ENCODE peak calls at places on chromosome 6, in six cellular contexts. I, S, L, Q, T and J are unnamed samples.

GRCh38 chr6:108341312-108341711 is 46.5 kb downstream of the AFG1L start:
- DNase-seq in S (no peak), Q (no peak), T (no peak), I (no peak), L (no peak), J (no peak)

GRCh38 chr6:125529061-125529460 is 220.4 kb upstream of the HEY2 start:
- DNase-seq in L (no peak), Q (no peak), S (no peak), I (no peak), T (no peak), J (no peak)

GRCh38 chr6:157157228-157157627 is 166.1 kb downstream of the TMEM242 start:
- DNase-seq in S (no peak), L (no peak), I (no peak), T (no peak), Q (no peak), J (no peak)

GRCh38 chr6:157263881-157264397 is 59.4 kb downstream of the TMEM242 start:
- DNase-seq in T (no peak), I (no peak), L (no peak), S (no peak), Q (peak; percentile 64), J (no peak)

GRCh38 chr6:93418113-93418447 is 1.3 kb downstream of the EPHA7 start:
- DNase-seq in S (no peak), I (no peak), T (no peak), L (no peak), Q (no peak), J (no peak)

GRCh38 chr6:143236151-143236788 is 175.6 kb downstream of the AIG1 start:
- DNase-seq in L (no peak), T (no peak), S (no peak), I (no peak), Q (no peak), J (no peak)

GRCh38 chr6:117502580-117502979 is 20.1 kb downstream of the DCBLD1 start:
- DNase-seq in L (no peak), I (no peak), T (no peak), Q (no peak), S (no peak), J (no peak)

GRCh38 chr6:16160794-16161193 is 31.9 kb downstream of the MYLIP start:
- DNase-seq in L (no peak), Q (no peak), T (no peak), I (no peak), S (no peak), J (no peak)

GRCh38 chr6:25883536-25883935 is 9.5 kb upstream of the SLC17A3 start:
- DNase-seq in L (no peak), T (no peak), Q (no peak), S (no peak), I (no peak), J (no peak)

GRCh38 chr6:3075522-3076113 is 7.3 kb downstream of the RIPK1 start:
- DNase-seq in S (no peak), I (no peak), Q (no peak), T (peak; percentile 51), L (no peak), J (no peak)

GRCh38 chr6:1624848-1625341 is 15.2 kb downstream of the FOXC1 start:
- DNase-seq in I (no peak), T (no peak), L (no peak), Q (no peak), S (no peak), J (no peak)

GRCh38 chr6:2986722-2987196 is 12.9 kb upstream of the NQO2 start:
- DNase-seq in Q (no peak), L (no peak), T (no peak), S (no peak), I (no peak), J (no peak)

GRCh38 chr6:51480040-51480439 is 607.4 kb downstream of the PKHD1 start:
- DNase-seq in T (peak; percentile 36), L (no peak), S (no peak), Q (no peak), I (no peak), J (no peak)

GRCh38 chr6:38350220-38350619 is 289.5 kb downstream of the BTBD9 start:
- DNase-seq in S (no peak), L (no peak), Q (no peak), I (no peak), T (no peak), J (no peak)

GRCh38 chr6:167424060-167424673 is 99.3 kb downstream of the TTLL2 start:
- DNase-seq in L (no peak), S (no peak), Q (no peak), T (peak; percentile 85), I (no peak), J (no peak)

GRCh38 chr6:35752330-35752729 is 15.5 kb downstream of the ARMC12 start:
- DNase-seq in S (no peak), I (no peak), L (no peak), T (no peak), Q (no peak), J (no peak)

GRCh38 chr6:24492475-24492874 is 2.3 kb upstream of the ALDH5A1 start:
- DNase-seq in T (peak; percentile 58), Q (peak; percentile 24), S (no peak), I (no peak), L (no peak), J (no peak)

GRCh38 chr6:70860044-70860443 is 96.8 kb downstream of the B3GAT2 start:
- DNase-seq in T (no peak), I (no peak), Q (no peak), S (no peak), L (no peak), J (no peak)

GRCh38 chr6:107435798-107436197 is 23.6 kb downstream of the PDSS2 start:
- DNase-seq in I (no peak), S (no peak), L (no peak), Q (no peak), T (no peak), J (no peak)

GRCh38 chr6:9398794-9399373 is 963.5 kb upstream of the SLC35B3 start:
- DNase-seq in L (no peak), Q (no peak), I (no peak), S (no peak), T (no peak), J (no peak)

GRCh38 chr6:4849214-4849613 is 73.0 kb downstream of the CDYL start:
- DNase-seq in T (no peak), S (no peak), I (no peak), Q (no peak), L (no peak), J (no peak)

GRCh38 chr6:147159536-147160374 is 44.5 kb upstream of the STXBP5 start:
- DNase-seq in L (no peak), I (no peak), S (no peak), Q (no peak), T (no peak), J (no peak)

GRCh38 chr6:43075791-43076092 is 372 bp upstream of the PTK7 start:
- DNase-seq in Q (no peak), L (no peak), S (no peak), I (no peak), T (no peak), J (no peak)

GRCh38 chr6:43078651-43079050 is 2.5 kb downstream of the PTK7 start:
- DNase-seq in S (no peak), T (no peak), Q (no peak), I (no peak), L (no peak), J (no peak)

GRCh38 chr6:43077981-43078411 is 1.9 kb downstream of the PTK7 start:
- DNase-seq in Q (no peak), L (no peak), S (no peak), T (no peak), I (no peak), J (no peak)

GRCh38 chr6:43076093-43076927 is at the start of gene PTK7:
- DNase-seq in I (no peak), S (no peak), L (peak; percentile 88), Q (peak; percentile 93), T (peak; percentile 74), J (no peak)

DNA sequence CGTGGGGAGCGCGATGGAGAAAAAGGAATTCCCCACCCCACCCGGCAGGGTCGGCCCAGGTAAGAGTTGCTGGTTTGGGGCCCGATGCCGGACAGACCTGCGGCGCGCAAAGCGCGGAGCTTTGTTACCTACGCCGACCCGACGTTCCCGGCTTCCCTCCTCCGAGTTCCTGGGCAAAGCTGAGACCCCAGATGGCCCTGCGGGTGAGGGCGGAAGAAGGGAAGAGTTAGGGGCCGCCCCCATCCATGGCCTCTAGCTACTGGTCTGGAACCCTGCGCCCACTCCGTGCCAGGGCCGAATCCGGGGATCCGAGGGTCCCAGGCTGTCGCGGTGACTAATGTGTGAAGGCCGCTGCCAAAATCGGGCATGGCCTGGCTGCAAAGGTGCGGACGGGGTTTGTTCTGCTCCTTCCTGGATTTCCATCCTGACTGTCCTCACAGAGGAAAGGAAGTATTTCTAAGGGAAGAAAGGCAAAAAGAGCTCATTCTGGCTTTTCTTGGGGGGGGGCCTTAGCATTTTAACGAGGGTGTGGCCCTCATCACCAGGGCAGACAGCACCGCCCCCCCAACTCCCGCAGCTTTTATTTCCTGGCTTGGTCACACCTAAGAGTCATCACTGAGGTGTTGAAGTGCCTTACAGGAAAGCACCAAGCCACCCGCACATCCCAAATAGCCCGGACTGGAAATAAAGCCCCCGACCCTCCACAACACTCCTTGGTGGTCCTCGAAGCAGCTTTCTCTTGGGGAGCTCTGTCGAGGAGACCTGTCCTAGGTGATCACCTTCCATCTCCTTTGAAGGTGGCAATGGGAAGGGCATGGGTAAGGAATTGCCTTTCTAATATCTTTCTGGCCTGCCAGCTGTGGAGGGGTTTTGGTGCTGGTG is 1.1 kb downstream of the PTK7 start:
- DNase-seq in S (no peak), I (no peak), L (peak; percentile 82), T (peak; percentile 50), Q (no peak), J (no peak)
- TF ChIP-seq TAF1 in S (no peak), I (no peak), L (peak; percentile 71), T (peak; percentile 40), Q (no peak), J (no peak)

DNA sequence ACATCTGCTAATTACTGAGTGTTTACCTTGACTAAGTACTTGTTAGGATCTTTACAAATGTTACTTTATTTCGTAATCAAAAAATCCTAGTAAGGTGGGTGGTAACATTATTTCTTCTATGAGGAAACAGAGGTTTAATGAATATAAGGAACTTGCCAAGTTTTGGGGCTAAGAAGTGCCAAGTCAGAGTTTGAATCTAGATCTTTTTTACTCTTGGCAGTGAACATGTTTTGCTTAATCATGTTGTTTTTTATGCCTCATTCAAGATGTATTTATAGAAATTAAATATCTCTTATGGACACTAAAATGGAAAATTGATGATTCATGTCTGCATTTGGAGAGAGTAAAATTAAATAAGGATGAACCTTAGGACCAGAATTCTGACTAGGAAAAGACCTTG is 393.7 kb downstream of the UTRN start:
- DNase-seq in L (no peak), T (no peak), I (no peak), S (no peak), Q (no peak), J (no peak)
- TF ChIP-seq POLR2AphosphoS5 in L (no peak), T (no peak), I (no peak), S (no peak), Q (no peak), J (no peak)

GRCh38 chr6:11232177-11232967 is at the start of gene NEDD9:
- DNase-seq in L (peak; percentile 89), I (peak; percentile 82), Q (peak; percentile 97), T (peak; percentile 98), S (peak; percentile 86), J (peak; percentile 82)
- TF ChIP-seq POLR2A in L (peak; percentile 60), I (peak; percentile 93), Q (no peak), T (peak; percentile 100), S (peak; percentile 96), J (peak; percentile 94)

DNA sequence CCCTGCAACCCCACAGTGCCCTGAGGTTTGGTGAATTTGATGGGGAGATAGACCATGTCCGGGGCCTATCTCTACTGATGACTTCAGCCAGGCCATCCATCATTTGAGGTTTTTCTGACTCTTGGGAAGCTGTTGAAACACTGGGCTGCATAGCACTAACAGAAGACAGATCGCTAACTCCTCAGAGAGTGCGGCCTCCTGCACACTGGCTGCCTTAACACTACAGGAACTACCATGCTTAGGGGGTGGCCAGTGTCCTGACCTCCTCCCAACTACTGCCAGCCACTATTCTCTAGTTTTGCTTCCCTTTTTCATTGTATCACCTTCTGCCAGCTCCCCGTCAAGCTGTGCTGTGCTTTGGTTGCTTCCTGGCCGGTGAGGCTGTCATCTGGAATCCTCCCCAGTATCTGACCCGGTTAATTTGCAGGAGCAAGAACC is 57.1 kb upstream of the TRAF3IP2 start:
- DNase-seq in L (no peak), T (no peak), Q (no peak), S (no peak), I (no peak), J (no peak)
- TF ChIP-seq TAF1 in L (no peak), T (no peak), Q (no peak), S (no peak), I (no peak), J (no peak)